ENCODE peak calls at places on chromosomes 4 and X, in nine cellular contexts. M is IMR-90, A is transverse colon, D is left lung, Y is PC-9, R is psoas muscle, L is endothelial cell of umbilical vein, E is tibial nerve, V is adrenal gland. U is an unnamed sample.

GRCh38 chrX:1397441-1397840 is 5.5 kb upstream of the SLC25A6 start:
- DNase-seq in M (no peak), A (no peak), D (peak; percentile 29), Y (no peak), R (peak; percentile 15), L (no peak), E (no peak), V (no peak), U (no peak)

GRCh38 chr4:11158971-11159370 is 269.7 kb downstream of the HS3ST1 start:
- DNase-seq in M (no peak), A (no peak), D (no peak), Y (no peak), R (no peak), L (no peak), E (no peak), V (no peak), U (no peak)

GRCh38 chrX:13078739-13079444 is 34.5 kb upstream of the FAM9C start:
- DNase-seq in M (peak; percentile 81), A (peak; percentile 41), D (no peak), Y (no peak), R (peak; percentile 54), L (peak; percentile 68), E (peak; percentile 23), V (peak; percentile 23), U (peak; percentile 81)

GRCh38 chr4:150874386-150875226 is 140.5 kb downstream of the LRBA start:
- DNase-seq in M (no peak), A (no peak), D (peak; percentile 15), Y (no peak), R (peak; percentile 56), L (no peak), E (no peak), V (peak; percentile 7), U (no peak)

GRCh38 chr4:21656832-21657231 is 291.7 kb downstream of the KCNIP4 start:
- DNase-seq in M (no peak), A (no peak), D (no peak), Y (no peak), R (no peak), L (peak; percentile 88), E (no peak), V (peak; percentile 4), U (peak; percentile 91)

GRCh38 chr4:43837604-43838003 is 611.0 kb downstream of the KCTD8 start:
- DNase-seq in M (no peak), A (no peak), D (no peak), Y (no peak), R (no peak), L (no peak), E (no peak), V (no peak), U (no peak)

GRCh38 chrX:37684426-37684825 is 1.2 kb upstream of the XK start:
- DNase-seq in M (no peak), A (no peak), D (no peak), Y (no peak), R (no peak), L (no peak), E (no peak), V (peak; percentile 10), U (no peak)

GRCh38 chrX:40140706-40141499 is 43.1 kb upstream of the BCOR start:
- DNase-seq in M (peak; percentile 47), A (no peak), D (no peak), Y (no peak), R (peak; percentile 70), L (no peak), E (no peak), V (peak; percentile 48), U (no peak)

GRCh38 chr4:101229116-101229515 is 118.2 kb downstream of the PPP3CA start:
- DNase-seq in M (peak; percentile 57), A (no peak), D (no peak), Y (no peak), R (no peak), L (no peak), E (no peak), V (no peak), U (peak; percentile 25)

GRCh38 chr4:75555294-75556164 is at the start of gene ODAPH:
- DNase-seq in M (peak; percentile 58), A (peak; percentile 38), D (no peak), Y (peak; percentile 77), R (no peak), L (no peak), E (no peak), V (no peak), U (peak; percentile 59)

GRCh38 chr4:41957634-41958033 is 22.4 kb downstream of the TMEM33 start:
- DNase-seq in M (peak; percentile 5), A (no peak), D (no peak), Y (no peak), R (no peak), L (peak; percentile 31), E (no peak), V (no peak), U (no peak)

GRCh38 chrX:104253567-104254441 is 929 bp downstream of the ESX1 start:
- DNase-seq in M (no peak), A (no peak), D (no peak), Y (no peak), R (no peak), L (no peak), E (no peak), V (no peak), U (no peak)

GRCh38 chr4:7295917-7296660 is 103.8 kb downstream of the SORCS2 start:
- DNase-seq in M (peak; percentile 15), A (peak; percentile 24), D (peak; percentile 78), Y (no peak), R (peak; percentile 68), L (no peak), E (no peak), V (peak; percentile 13), U (peak; percentile 19)

GRCh38 chr4:137980641-137981040 is 261.5 kb downstream of the SLC7A11 start:
- DNase-seq in M (no peak), A (no peak), D (no peak), Y (no peak), R (no peak), L (no peak), E (no peak), V (no peak), U (no peak)

GRCh38 chr4:137981277-137981676 is 260.9 kb downstream of the SLC7A11 start:
- DNase-seq in M (peak; percentile 59), A (no peak), D (no peak), Y (no peak), R (no peak), L (no peak), E (no peak), V (no peak), U (peak; percentile 40)
- TF ChIP-seq CTCF in M (peak; percentile 38), A (no peak), D (no peak), Y (no peak), R (no peak), L (no peak), E (no peak), V (no peak), U (peak; percentile 22)

GRCh38 chr4:123731009-123731408 is 334.4 kb downstream of the SPRY1 start:
- DNase-seq in M (no peak), A (no peak), D (no peak), Y (no peak), R (no peak), L (no peak), E (no peak), V (no peak), U (no peak)
- H3K4me3 ChIP-seq in M (no peak overlapping the region), A (no peak overlapping the region), D (no peak overlapping the region), Y (no peak overlapping the region), R (no peak overlapping the region), L (no peak overlapping the region), E (no peak overlapping the region), V (no peak overlapping the region), U (no peak overlapping the region)

GRCh38 chrX:107736781-107737531 is 38.6 kb downstream of the TSC22D3 start:
- DNase-seq in M (no peak), A (no peak), D (no peak), Y (peak; percentile 91), R (no peak), L (peak; percentile 59), E (no peak), V (peak; percentile 68), U (no peak)

GRCh38 chrX:107739541-107739940 is 36.0 kb downstream of the TSC22D3 start:
- DNase-seq in M (no peak), A (no peak), D (no peak), Y (no peak), R (no peak), L (no peak), E (no peak), V (no peak), U (no peak)

GRCh38 chrX:107741318-107741813 is 34.2 kb downstream of the TSC22D3 start:
- DNase-seq in M (no peak), A (no peak), D (no peak), Y (no peak), R (no peak), L (no peak), E (no peak), V (no peak), U (no peak)

GRCh38 chrX:107738768-107739167 is 36.8 kb downstream of the TSC22D3 start:
- DNase-seq in M (no peak), A (no peak), D (no peak), Y (no peak), R (no peak), L (no peak), E (no peak), V (no peak), U (no peak)

DNA sequence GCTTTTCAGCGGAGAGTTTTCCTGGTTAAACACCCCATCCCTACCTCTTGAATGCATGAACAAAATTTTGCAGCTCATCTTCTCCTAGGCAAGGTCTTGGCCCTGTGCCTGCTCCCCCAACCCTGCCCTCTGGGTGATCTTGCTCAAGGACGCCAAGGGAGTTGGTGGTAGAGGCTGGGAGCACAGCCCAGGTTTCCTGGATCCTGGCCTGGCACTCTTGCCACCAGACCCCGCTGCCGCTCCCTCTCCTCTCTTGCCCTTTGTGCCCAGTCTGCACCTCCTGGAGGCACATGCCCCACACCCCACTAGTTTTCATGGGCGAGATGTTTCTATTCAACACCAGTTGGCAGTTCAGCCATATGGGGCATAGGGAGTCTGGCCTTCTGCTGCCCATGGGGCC is 37.3 kb downstream of the TSC22D3 start:
- DNase-seq in M (no peak), A (no peak), D (no peak), Y (no peak), R (no peak), L (no peak), E (no peak), V (no peak), U (no peak)
- H3K27ac ChIP-seq in M (no peak overlapping the region), A (peak overlapping the region; percentile 25), D (no peak overlapping the region), Y (no peak overlapping the region), R (peak overlapping the region; percentile 55), L (no peak overlapping the region), E (peak overlapping the region; percentile 89), V (peak overlapping the region; percentile 63), U (no peak overlapping the region)

GRCh38 chr4:82482387-82482786 is 52.0 kb downstream of the ENOPH1 start:
- DNase-seq in M (no peak), A (no peak), D (no peak), Y (no peak), R (no peak), L (no peak), E (no peak), V (no peak), U (no peak)
- TF ChIP-seq CTCF in M (no peak), A (no peak), D (no peak), Y (no peak), R (no peak), L (no peak), E (no peak), V (no peak), U (no peak)